ENCODE peak calls at places on chromosomes 16 and 17, in eight cellular contexts. B is stimulated activated CD4-positive, alpha-beta T cell treated with anti-CD3 and anti-CD28 coated beads, Interleukin-12 subunit alpha, Interleukin-12 subunit beta, amount 100 ng/mL, for 4 hours; C is osteocyte; V is ELF-1; N is MCF 10A; M is hypothalamus; Y is amniotic stem cell; U is SIG-M5. P is an unnamed sample.

GRCh38 chr17:5762191-5762590 is 177.9 kb upstream of the NLRP1 start:
- DNase-seq in B (no peak), C (no peak), V (no peak), N (peak; percentile 19), M (no peak), Y (no peak), U (no peak), P (no peak)

GRCh38 chr17:79758260-79758659 is 19.7 kb upstream of the CBX2 start:
- DNase-seq in B (no peak), C (no peak), V (no peak), N (no peak), M (no peak), Y (no peak), U (no peak), P (no peak)

GRCh38 chr17:59888145-59888750 is 4.5 kb downstream of the TUBD1 start:
- DNase-seq in B (no peak), C (no peak), V (no peak), N (no peak), M (no peak), Y (no peak), U (no peak), P (no peak)

GRCh38 chr17:45982791-45983613 is 16.0 kb upstream of the STH start:
- DNase-seq in B (no peak), C (no peak), V (no peak), N (no peak), M (no peak), Y (no peak), U (no peak), P (no peak)

GRCh38 chr17:78873519-78874340 is 29.3 kb downstream of the CEP295NL start:
- DNase-seq in B (no peak), C (no peak), V (no peak), N (peak; percentile 61), M (peak; percentile 60), Y (no peak), U (no peak), P (no peak)

GRCh38 chr17:41617698-41618097 is 5.1 kb upstream of the KRT16 start:
- DNase-seq in B (no peak), C (no peak), V (no peak), N (peak; percentile 39), M (no peak), Y (no peak), U (no peak), P (no peak)

GRCh38 chr17:56679767-56680422 is 86.4 kb downstream of the NOG start:
- DNase-seq in B (no peak), C (no peak), V (peak; percentile 67), N (no peak), M (no peak), Y (no peak), U (no peak), P (no peak)

GRCh38 chr17:80633994-80634566 is 89.4 kb downstream of the RPTOR start:
- DNase-seq in B (no peak), C (no peak), V (no peak), N (no peak), M (no peak), Y (no peak), U (no peak), P (no peak)

GRCh38 chr17:80362428-80363119 is 52.4 kb upstream of the ENDOV start:
- DNase-seq in B (no peak), C (no peak), V (no peak), N (no peak), M (no peak), Y (no peak), U (no peak), P (no peak)

GRCh38 chr17:45333702-45334092 is 16.9 kb upstream of the MAP3K14 start:
- DNase-seq in B (no peak), C (no peak), V (no peak), N (no peak), M (no peak), Y (no peak), U (no peak), P (no peak)

GRCh38 chr17:37713028-37713431 is 31.8 kb downstream of the HNF1B start:
- DNase-seq in B (no peak), C (no peak), V (no peak), N (no peak), M (no peak), Y (no peak), U (no peak), P (no peak)

GRCh38 chr16:84448444-84448843 is 56.0 kb downstream of the MEAK7 start:
- DNase-seq in B (no peak), C (no peak), V (no peak), N (no peak), M (no peak), Y (no peak), U (no peak), P (no peak)

GRCh38 chr16:71761097-71761496 is 36.6 kb upstream of the PHLPP2 start:
- DNase-seq in B (no peak), C (no peak), V (no peak), N (no peak), M (no peak), Y (no peak), U (no peak), P (no peak)

GRCh38 chr17:66533572-66533971 is 231.2 kb downstream of the PRKCA start:
- DNase-seq in B (no peak), C (peak; percentile 71), V (peak; percentile 86), N (no peak), M (peak; percentile 27), Y (no peak), U (no peak), P (no peak)

GRCh38 chr17:39225974-39226683 is 384 bp upstream of the STAC2 start:
- DNase-seq in B (peak; percentile 51), C (no peak), V (peak; percentile 88), N (no peak), M (peak; percentile 74), Y (no peak), U (no peak), P (peak; percentile 18)

GRCh38 chr16:82124651-82125050 is 45.4 kb downstream of the MPHOSPH6 start:
- DNase-seq in B (no peak), C (no peak), V (no peak), N (no peak), M (no peak), Y (no peak), U (no peak), P (no peak)